ENCODE peak calls at places on chromosomes 7 and 10, in nine cellular contexts. L, Z, D, I, R, T, O, V and H are unnamed samples. For H3K4me1, the result is how much of the 10 kb centered on the place peaks cover.

GRCh38 chr7:23277359-23277989 is 21.7 kb upstream of the MALSU1 start:
- DNase-seq in L (peak), R (peak), O (peak), Z (peak), I (no peak), T (no peak), V (peak), D (no peak), H (no peak)

GRCh38 chr10:103652599-103653281 is 159.2 kb downstream of the NEURL1 start:
- DNase-seq in L (no peak), D (no peak), O (peak), T (no peak), R (no peak), V (no peak), Z (no peak), I (no peak), H (no peak)

GRCh38 chr7:80147543-80148376 is 13.1 kb downstream of the GNAI1 start:
- DNase-seq in T (no peak), L (peak), D (no peak), O (no peak), I (no peak), V (peak), R (peak), Z (no peak), H (no peak)

GRCh38 chr7:17054206-17054605 is 172.4 kb upstream of the AGR3 start:
- DNase-seq in L (no peak), Z (no peak), T (no peak), O (no peak), R (no peak), I (no peak), D (no peak), V (no peak), H (no peak)

GRCh38 chr7:46784746-46785145 is 797.2 kb downstream of the TNS3 start:
- DNase-seq in R (peak), I (no peak), T (no peak), O (no peak), V (no peak), Z (no peak), D (no peak), L (peak), H (no peak)

GRCh38 chr10:116761883-116762282 is 19.5 kb upstream of the HSPA12A start:
- DNase-seq in O (no peak), V (no peak), Z (no peak), L (no peak), I (peak), R (no peak), D (no peak), T (no peak), H (no peak)

GRCh38 chr7:24715661-24716479 is 41.4 kb downstream of the GSDME start:
- DNase-seq in Z (no peak), L (peak), V (peak), D (no peak), T (no peak), I (peak), O (no peak), R (peak), H (no peak)

GRCh38 chr7:66741706-66742053 is 1.1 kb downstream of the RABGEF1 start:
- DNase-seq in I (peak), V (peak), T (no peak), L (peak), Z (no peak), R (peak), O (no peak), D (no peak), H (no peak)

GRCh38 chr7:85529197-85529596 is 342.3 kb upstream of the SEMA3D start:
- DNase-seq in O (no peak), L (peak), I (no peak), T (no peak), Z (no peak), V (no peak), R (peak), D (no peak), H (peak)

GRCh38 chr7:113636727-113637421 is 281.9 kb downstream of the PPP1R3A start:
- DNase-seq in O (no peak), T (no peak), R (peak), D (no peak), V (peak), L (no peak), I (no peak), Z (no peak), H (no peak)

GRCh38 chr10:44340557-44340956 is 44.3 kb downstream of the CXCL12 start:
- DNase-seq in D (no peak), Z (no peak), T (no peak), V (no peak), I (no peak), O (no peak), R (no peak), L (no peak), H (no peak)

GRCh38 chr7:118713039-118713438 is 488.5 kb downstream of the ANKRD7 start:
- DNase-seq in V (no peak), I (no peak), R (no peak), L (no peak), T (no peak), D (no peak), Z (no peak), O (no peak), H (no peak)
- H3K4me3 ChIP-seq in V (no peak), I (no peak), R (no peak), L (no peak), T (no peak), D (no peak), Z (no peak), O (no peak), H (no peak)

GRCh38 chr7:117036034-117036669 is 82.9 kb downstream of the ST7 start:
- DNase-seq in D (no peak), T (no peak), L (no peak), I (no peak), V (no peak), Z (no peak), O (no peak), R (no peak), H (no peak)
- H3K27ac ChIP-seq in D (no peak), T (peak), L (peak), I (no peak), V (no peak), Z (no peak), O (no peak), R (no peak), H (no peak)

DNA sequence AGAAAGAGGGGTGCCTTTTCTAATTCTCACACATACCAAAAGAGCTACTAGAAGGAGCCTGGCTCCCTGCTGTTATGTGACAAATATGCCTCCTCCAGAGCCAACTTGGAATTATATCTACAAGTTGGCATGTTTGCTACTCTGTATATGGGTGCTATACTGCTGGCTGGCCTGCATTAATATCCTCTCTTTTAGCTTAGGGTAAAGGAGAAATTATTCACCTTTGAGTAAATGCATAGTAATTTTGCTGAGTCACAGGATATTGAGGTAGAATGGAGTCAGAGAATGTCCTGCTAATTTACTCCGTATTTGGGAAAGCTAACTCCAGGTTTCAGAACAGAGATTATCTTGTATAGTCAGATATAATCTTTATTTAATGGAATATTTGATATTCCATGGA is 24.2 kb upstream of the LIPN start:
- DNase-seq in V (peak), O (no peak), Z (no peak), I (no peak), T (no peak), R (no peak), L (peak), D (no peak), H (no peak)
- H3K4me1 ChIP-seq in V (under half), O (under half), Z (under half), I (under half), T (under half), R (under half), L (under half), D (under half), H (under half)

GRCh38 chr7:100219271-100219737 is 445 bp upstream of the PVRIG start:
- DNase-seq in Z (peak), R (no peak), I (peak), O (no peak), L (no peak), T (no peak), V (no peak), D (no peak), H (no peak)
- H3K4me3 ChIP-seq in Z (peak), R (no peak), I (no peak), O (no peak), L (no peak), T (no peak), V (no peak), D (no peak), H (peak)

DNA sequence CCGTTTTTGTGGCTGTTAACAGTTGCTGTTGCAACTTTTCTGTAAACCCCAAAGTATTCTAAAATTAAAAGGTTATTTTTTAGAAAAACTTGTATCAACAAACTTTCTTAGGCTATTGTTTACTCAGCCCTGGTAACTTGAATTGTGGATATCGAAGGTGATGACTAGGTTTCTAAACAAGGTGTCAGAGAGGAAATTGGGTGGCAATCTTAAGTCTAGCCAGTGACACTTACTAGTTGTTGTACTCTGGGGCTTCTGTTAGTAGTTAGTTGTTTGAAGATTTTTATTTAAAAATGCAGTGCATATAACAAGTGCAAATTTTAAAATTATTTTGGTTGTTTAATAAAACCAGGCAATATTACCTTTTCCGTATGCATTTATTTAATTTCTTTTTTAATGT is 1.3 kb downstream of the KIF11 start:
- DNase-seq in T (no peak), R (no peak), L (no peak), D (no peak), V (no peak), I (no peak), Z (peak), O (no peak), H (no peak)
- H3K27ac ChIP-seq in T (no peak), R (peak), L (no peak), D (no peak), V (peak), I (no peak), Z (peak), O (no peak), H (no peak)

GRCh38 chr10:12774219-12774894 is 227.2 kb downstream of the CCDC3 start:
- DNase-seq in Z (no peak), O (no peak), D (no peak), I (no peak), T (no peak), R (no peak), L (no peak), V (peak), H (no peak)
- H3K4me1 ChIP-seq in Z (under half), O (under half), D (under half), I (under half), T (under half), R (under half), L (under half), V (under half), H (under half)